ENCODE peak calls at places on chromosomes 5 and 9, in five cellular contexts. G, M, Y, E and C are unnamed samples.

GRCh38 chr9:77449177-77450092 is 198.7 kb downstream of the GNA14 start:
- DNase-seq in M (no peak), E (peak), G (peak), Y (no peak), C (no peak)

GRCh38 chr5:93017854-93018253 is 563.2 kb downstream of the NR2F1-AS1 start:
- DNase-seq in Y (no peak), M (no peak), E (peak), G (peak), C (no peak)

GRCh38 chr5:82586597-82586996 is 308.4 kb upstream of the RPS23 start:
- DNase-seq in E (no peak), Y (no peak), G (no peak), M (no peak), C (no peak)

GRCh38 chr5:86866036-86866435 is 248.3 kb downstream of the COX7C start:
- DNase-seq in E (no peak), Y (no peak), M (no peak), G (no peak), C (no peak)

GRCh38 chr5:159774476-159775031 is 141.7 kb upstream of the ADRA1B start:
- DNase-seq in E (no peak), G (no peak), M (no peak), Y (no peak), C (no peak)

GRCh38 chr5:177067491-177067890 is 19.2 kb upstream of the FGFR4 start:
- DNase-seq in E (no peak), G (peak), Y (no peak), M (no peak), C (no peak)

GRCh38 chr9:71587576-71588362 is 180.5 kb downstream of the CEMIP2 start:
- DNase-seq in M (no peak), Y (no peak), E (peak), G (peak), C (no peak)

GRCh38 chr9:95100071-95100627 is 217.4 kb downstream of the FANCC start:
- DNase-seq in M (no peak), E (peak), Y (no peak), G (peak), C (no peak)

GRCh38 chr9:90044263-90044662 is 439.5 kb downstream of the GADD45G start:
- DNase-seq in E (peak), G (no peak), Y (no peak), M (no peak), C (no peak)

GRCh38 chr5:38845555-38846378 is at the start of gene OSMR:
- DNase-seq in E (peak), G (peak), Y (peak), M (peak), C (peak)

GRCh38 chr5:138504799-138505198 is 38.2 kb downstream of the ETF1 start:
- DNase-seq in M (peak), G (peak), E (peak), Y (peak), C (no peak)

GRCh38 chr5:28602429-28602828 is 1564.0 kb upstream of the CDH9 start:
- DNase-seq in M (no peak), G (no peak), Y (no peak), E (no peak), C (no peak)

GRCh38 chr9:18490591-18491370 is 16.8 kb downstream of the ADAMTSL1 start:
- DNase-seq in G (peak), Y (no peak), E (peak), M (no peak), C (no peak)

GRCh38 chr9:115636596-115636995 is 517.0 kb upstream of the PAPPA start:
- DNase-seq in M (no peak), Y (no peak), G (peak), E (peak), C (no peak)
- H3K27ac ChIP-seq in M (no peak), Y (no peak), G (no peak), E (no peak), C (no peak)

GRCh38 chr5:163459888-163460561 is at the start of gene NUDCD2:
- DNase-seq in E (peak), Y (peak), G (peak), M (peak), C (peak)
- TF ChIP-seq CTCF in E (peak), Y (no peak), G (peak), M (no peak), C (peak)

DNA sequence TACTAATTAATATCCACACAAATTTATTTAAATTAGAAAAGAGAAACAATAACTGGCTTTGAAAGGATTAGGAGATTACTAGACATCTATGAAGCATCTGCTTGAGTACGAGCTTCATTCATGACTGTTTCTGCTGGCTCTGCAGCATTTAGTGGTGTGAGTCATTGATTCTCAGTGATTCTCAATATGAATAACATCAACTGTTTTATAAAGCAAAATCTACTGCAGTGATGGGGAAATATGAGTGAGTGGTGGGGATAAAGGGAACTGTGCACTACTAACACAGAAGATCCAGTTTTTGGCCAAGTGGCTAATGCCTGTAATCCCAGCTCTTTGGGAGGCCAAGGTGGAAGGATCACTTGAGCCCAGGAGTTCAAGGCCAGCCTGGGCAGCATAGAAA is 8.4 kb downstream of the FNBP1 start:
- DNase-seq in G (peak), Y (no peak), E (peak), M (no peak), C (no peak)
- H3K27ac ChIP-seq in G (no peak), Y (no peak), E (peak), M (no peak), C (no peak)

GRCh38 chr5:4053111-4053510 is 457.5 kb downstream of the IRX1 start:
- DNase-seq in G (no peak), Y (no peak), E (no peak), M (no peak), C (no peak)

GRCh38 chr5:4054092-4054491 is 458.5 kb downstream of the IRX1 start:
- DNase-seq in M (no peak), E (no peak), G (no peak), Y (no peak), C (no peak)

GRCh38 chr5:4058899-4059298 is 463.3 kb downstream of the IRX1 start:
- DNase-seq in E (no peak), M (no peak), G (peak), Y (no peak), C (no peak)
- TF ChIP-seq CTCF in E (no peak), M (no peak), G (peak), Y (no peak), C (no peak)

DNA sequence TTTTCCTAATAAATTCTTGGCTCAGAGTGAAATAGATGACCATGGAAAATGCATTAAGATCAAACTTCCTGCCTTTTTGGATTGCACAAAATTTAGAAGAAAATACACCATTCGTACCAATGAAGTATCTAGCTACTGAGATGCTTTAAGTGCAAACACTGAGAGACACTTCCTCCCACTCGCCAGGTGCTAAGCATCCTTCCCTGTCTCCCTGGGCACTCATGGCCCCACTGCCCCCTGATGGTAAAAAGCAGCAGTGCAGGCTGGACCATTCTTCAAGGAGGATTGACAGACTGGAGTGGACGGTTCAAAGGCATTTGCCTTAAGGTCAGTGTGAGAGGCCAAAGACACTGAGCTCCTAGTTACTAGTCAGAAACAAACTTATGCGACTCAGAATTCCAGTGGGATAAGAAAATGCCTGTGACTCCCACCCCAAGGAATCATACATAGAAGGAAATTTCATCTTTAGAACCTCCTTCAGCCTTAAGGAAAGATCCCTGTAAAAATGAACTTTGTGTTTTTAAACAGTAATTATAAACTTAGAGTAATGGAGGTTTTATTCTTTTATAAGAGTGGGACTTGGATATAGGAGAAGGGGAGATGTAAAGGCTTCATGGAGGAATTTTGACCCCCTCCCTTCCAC is 86.0 kb upstream of the SLC30A5 start:
- DNase-seq in Y (peak), M (peak), E (peak), G (peak), C (peak)
- H3K27ac ChIP-seq in Y (no peak), M (no peak), E (no peak), G (no peak), C (peak)